ENCODE peak calls at places on chromosomes 1 and 21, in seven cellular contexts. One of them, this sample, is unnamed.

GRCh38 chr1:71047635-71048607 is at the start of gene PTGER3:
- DNase-seq in adipocyte: peak; percentile 58
- DNase-seq in GM12865: no peak
- DNase-seq in central memory CD8-positive, alpha-beta T cell: no peak
- DNase-seq in HL-60: peak; percentile 22
- DNase-seq in activated naive CD8-positive, alpha-beta T cell treated with anti-CD3 and anti-CD28 coated beads for 36 hours: peak; percentile 54
- DNase-seq in AG08396: peak; percentile 69
- DNase-seq in this sample: no peak

GRCh38 chr1:93615201-93616150 is 66.2 kb downstream of the BCAR3 start:
- DNase-seq in adipocyte: peak; percentile 86
- DNase-seq in GM12865: peak; percentile 89
- DNase-seq in central memory CD8-positive, alpha-beta T cell: no peak
- DNase-seq in HL-60: no peak
- DNase-seq in activated naive CD8-positive, alpha-beta T cell treated with anti-CD3 and anti-CD28 coated beads for 36 hours: peak; percentile 58
- DNase-seq in AG08396: no peak
- DNase-seq in this sample: no peak

GRCh38 chr1:173043253-173043652 is 7.5 kb downstream of the TNFSF18 start:
- DNase-seq in adipocyte: peak; percentile 58
- DNase-seq in GM12865: no peak
- DNase-seq in central memory CD8-positive, alpha-beta T cell: no peak
- DNase-seq in HL-60: no peak
- DNase-seq in activated naive CD8-positive, alpha-beta T cell treated with anti-CD3 and anti-CD28 coated beads for 36 hours: no peak
- DNase-seq in AG08396: no peak
- DNase-seq in this sample: no peak

GRCh38 chr1:64072089-64072835 is 131.2 kb upstream of the UBE2U start:
- DNase-seq in adipocyte: peak; percentile 24
- DNase-seq in GM12865: no peak
- DNase-seq in central memory CD8-positive, alpha-beta T cell: no peak
- DNase-seq in HL-60: no peak
- DNase-seq in activated naive CD8-positive, alpha-beta T cell treated with anti-CD3 and anti-CD28 coated beads for 36 hours: no peak
- DNase-seq in AG08396: no peak
- DNase-seq in this sample: no peak

GRCh38 chr1:200184196-200184595 is 156.7 kb downstream of the NR5A2 start:
- DNase-seq in adipocyte: peak; percentile 91
- DNase-seq in GM12865: peak; percentile 15
- DNase-seq in central memory CD8-positive, alpha-beta T cell: no peak
- DNase-seq in HL-60: peak; percentile 99
- DNase-seq in activated naive CD8-positive, alpha-beta T cell treated with anti-CD3 and anti-CD28 coated beads for 36 hours: no peak
- DNase-seq in AG08396: peak; percentile 29
- DNase-seq in this sample: peak; percentile 94

GRCh38 chr1:204426035-204426436 is 14.4 kb upstream of the PPP1R15B start:
- DNase-seq in adipocyte: peak; percentile 56
- DNase-seq in GM12865: no peak
- DNase-seq in central memory CD8-positive, alpha-beta T cell: no peak
- DNase-seq in HL-60: no peak
- DNase-seq in activated naive CD8-positive, alpha-beta T cell treated with anti-CD3 and anti-CD28 coated beads for 36 hours: no peak
- DNase-seq in AG08396: peak; percentile 62
- DNase-seq in this sample: no peak

GRCh38 chr1:27471476-27471875 is 18.5 kb downstream of the WASF2 start:
- DNase-seq in adipocyte: no peak
- DNase-seq in GM12865: no peak
- DNase-seq in central memory CD8-positive, alpha-beta T cell: no peak
- DNase-seq in HL-60: no peak
- DNase-seq in activated naive CD8-positive, alpha-beta T cell treated with anti-CD3 and anti-CD28 coated beads for 36 hours: no peak
- DNase-seq in AG08396: no peak
- DNase-seq in this sample: no peak

GRCh38 chr1:49389699-49390098 is 613.0 kb upstream of the BEND5 start:
- DNase-seq in adipocyte: no peak
- DNase-seq in GM12865: no peak
- DNase-seq in central memory CD8-positive, alpha-beta T cell: no peak
- DNase-seq in HL-60: no peak
- DNase-seq in activated naive CD8-positive, alpha-beta T cell treated with anti-CD3 and anti-CD28 coated beads for 36 hours: no peak
- DNase-seq in AG08396: no peak
- DNase-seq in this sample: no peak

GRCh38 chr1:227586733-227587132 is 23.4 kb downstream of the ZNF678 start:
- DNase-seq in adipocyte: no peak
- DNase-seq in GM12865: no peak
- DNase-seq in central memory CD8-positive, alpha-beta T cell: no peak
- DNase-seq in HL-60: no peak
- DNase-seq in activated naive CD8-positive, alpha-beta T cell treated with anti-CD3 and anti-CD28 coated beads for 36 hours: no peak
- DNase-seq in AG08396: no peak
- DNase-seq in this sample: no peak

GRCh38 chr1:28194326-28195035 is 18.0 kb upstream of the PTAFR start:
- DNase-seq in adipocyte: no peak
- DNase-seq in GM12865: no peak
- DNase-seq in central memory CD8-positive, alpha-beta T cell: no peak
- DNase-seq in HL-60: no peak
- DNase-seq in activated naive CD8-positive, alpha-beta T cell treated with anti-CD3 and anti-CD28 coated beads for 36 hours: no peak
- DNase-seq in AG08396: no peak
- DNase-seq in this sample: no peak

GRCh38 chr1:3304255-3304654 is 150.2 kb upstream of the ARHGEF16 start:
- DNase-seq in adipocyte: no peak
- DNase-seq in GM12865: no peak
- DNase-seq in central memory CD8-positive, alpha-beta T cell: no peak
- DNase-seq in HL-60: no peak
- DNase-seq in activated naive CD8-positive, alpha-beta T cell treated with anti-CD3 and anti-CD28 coated beads for 36 hours: no peak
- DNase-seq in AG08396: no peak
- DNase-seq in this sample: no peak

GRCh38 chr1:9659328-9659727 is 7.8 kb downstream of the PIK3CD start:
- DNase-seq in adipocyte: peak; percentile 95
- DNase-seq in GM12865: no peak
- DNase-seq in central memory CD8-positive, alpha-beta T cell: no peak
- DNase-seq in HL-60: no peak
- DNase-seq in activated naive CD8-positive, alpha-beta T cell treated with anti-CD3 and anti-CD28 coated beads for 36 hours: no peak
- DNase-seq in AG08396: peak; percentile 47
- DNase-seq in this sample: no peak

GRCh38 chr1:17437260-17438175 is 2.0 kb downstream of the RCC2 start:
- DNase-seq in adipocyte: peak; percentile 78
- DNase-seq in GM12865: peak; percentile 68
- DNase-seq in central memory CD8-positive, alpha-beta T cell: no peak
- DNase-seq in HL-60: no peak
- DNase-seq in activated naive CD8-positive, alpha-beta T cell treated with anti-CD3 and anti-CD28 coated beads for 36 hours: peak; percentile 71
- DNase-seq in AG08396: peak; percentile 96
- DNase-seq in this sample: no peak

GRCh38 chr21:32163386-32163785 is 115.5 kb downstream of the MIS18A start:
- DNase-seq in adipocyte: no peak
- DNase-seq in GM12865: no peak
- DNase-seq in central memory CD8-positive, alpha-beta T cell: no peak
- DNase-seq in HL-60: no peak
- DNase-seq in activated naive CD8-positive, alpha-beta T cell treated with anti-CD3 and anti-CD28 coated beads for 36 hours: no peak
- DNase-seq in AG08396: no peak
- DNase-seq in this sample: no peak

GRCh38 chr1:156383023-156383422 is 14.0 kb downstream of the RHBG start:
- DNase-seq in adipocyte: peak; percentile 79
- DNase-seq in GM12865: peak; percentile 75
- DNase-seq in central memory CD8-positive, alpha-beta T cell: peak; percentile 42
- DNase-seq in HL-60: peak; percentile 56
- DNase-seq in activated naive CD8-positive, alpha-beta T cell treated with anti-CD3 and anti-CD28 coated beads for 36 hours: peak; percentile 68
- DNase-seq in AG08396: peak; percentile 83
- DNase-seq in this sample: no peak